ENCODE peak calls at places on chromosomes 13 and 19, in five cellular contexts. One of them, this sample, is unnamed. For H3K4me1, the result is how much of the 10 kb centered on the place peaks cover.

GRCh38 chr19:48745208-48745995 is 1.3 kb downstream of the IZUMO1 start:
- DNase-seq in body of pancreas: peak
- DNase-seq in IMR-90: peak
- DNase-seq in tibial nerve: peak
- DNase-seq in psoas muscle: peak
- DNase-seq in this sample: no peak

GRCh38 chr19:13022111-13022858 is 27.0 kb downstream of the NFIX start:
- DNase-seq in psoas muscle: peak
- DNase-seq in body of pancreas: no peak
- DNase-seq in IMR-90: peak
- DNase-seq in tibial nerve: no peak
- DNase-seq in this sample: peak

GRCh38 chr13:77213644-77214043 is 113.2 kb downstream of the MYCBP2 start:
- DNase-seq in IMR-90: peak
- DNase-seq in tibial nerve: no peak
- DNase-seq in body of pancreas: no peak
- DNase-seq in psoas muscle: no peak
- DNase-seq in this sample: no peak

GRCh38 chr19:13600091-13600490 is 93.8 kb upstream of the CACNA1A start:
- DNase-seq in tibial nerve: no peak
- DNase-seq in body of pancreas: no peak
- DNase-seq in IMR-90: no peak
- DNase-seq in psoas muscle: no peak
- DNase-seq in this sample: no peak

GRCh38 chr19:12656899-12657571 is 9.5 kb downstream of the MAN2B1 start:
- DNase-seq in tibial nerve: no peak
- DNase-seq in IMR-90: no peak
- DNase-seq in body of pancreas: no peak
- DNase-seq in psoas muscle: no peak
- DNase-seq in this sample: no peak

GRCh38 chr13:67228031-67228430 is 2.1 kb downstream of the PCDH9 start:
- DNase-seq in tibial nerve: no peak
- DNase-seq in psoas muscle: no peak
- DNase-seq in body of pancreas: no peak
- DNase-seq in IMR-90: no peak
- DNase-seq in this sample: no peak

GRCh38 chr13:45695198-45695730 is 6.9 kb upstream of the CBY2 start:
- DNase-seq in IMR-90: no peak
- DNase-seq in body of pancreas: no peak
- DNase-seq in psoas muscle: no peak
- DNase-seq in tibial nerve: no peak
- DNase-seq in this sample: no peak

GRCh38 chr13:75566658-75567057 is 17.1 kb downstream of the UCHL3 start:
- DNase-seq in tibial nerve: no peak
- DNase-seq in IMR-90: peak
- DNase-seq in body of pancreas: no peak
- DNase-seq in psoas muscle: no peak
- DNase-seq in this sample: no peak

GRCh38 chr13:74203576-74203975 is 69.4 kb upstream of the KLF12 start:
- DNase-seq in psoas muscle: no peak
- DNase-seq in body of pancreas: no peak
- DNase-seq in IMR-90: peak
- DNase-seq in tibial nerve: no peak
- DNase-seq in this sample: no peak

GRCh38 chr13:98305670-98306069 is 128.6 kb upstream of the RNF113B start:
- DNase-seq in body of pancreas: no peak
- DNase-seq in IMR-90: no peak
- DNase-seq in tibial nerve: no peak
- DNase-seq in psoas muscle: no peak
- DNase-seq in this sample: no peak

GRCh38 chr19:40449506-40449905 is 5.4 kb upstream of the SERTAD3 start:
- DNase-seq in tibial nerve: no peak
- DNase-seq in IMR-90: no peak
- DNase-seq in psoas muscle: no peak
- DNase-seq in body of pancreas: no peak
- DNase-seq in this sample: no peak

GRCh38 chr13:37929308-37929707 is 59.7 kb upstream of the TRPC4 start:
- DNase-seq in psoas muscle: no peak
- DNase-seq in tibial nerve: no peak
- DNase-seq in body of pancreas: no peak
- DNase-seq in IMR-90: no peak
- DNase-seq in this sample: no peak

GRCh38 chr19:40763963-40764362 is 11.4 kb upstream of the MIA start:
- DNase-seq in IMR-90: no peak
- DNase-seq in psoas muscle: no peak
- DNase-seq in body of pancreas: no peak
- DNase-seq in tibial nerve: no peak
- DNase-seq in this sample: no peak

GRCh38 chr13:94112227-94112626 is 367.3 kb downstream of the DCT start:
- DNase-seq in IMR-90: peak
- DNase-seq in psoas muscle: no peak
- DNase-seq in body of pancreas: peak
- DNase-seq in tibial nerve: peak
- DNase-seq in this sample: no peak

GRCh38 chr13:72643339-72643989 is 84.0 kb downstream of the MZT1 start:
- DNase-seq in tibial nerve: peak
- DNase-seq in psoas muscle: no peak
- DNase-seq in IMR-90: peak
- DNase-seq in body of pancreas: peak
- DNase-seq in this sample: peak

GRCh38 chr13:92143766-92144165 is 745.3 kb downstream of the GPC5 start:
- DNase-seq in psoas muscle: no peak
- DNase-seq in body of pancreas: no peak
- DNase-seq in tibial nerve: no peak
- DNase-seq in IMR-90: no peak
- DNase-seq in this sample: no peak

GRCh38 chr13:100490692-100491091 is 97.9 kb downstream of the GGACT start:
- DNase-seq in IMR-90: no peak
- DNase-seq in psoas muscle: no peak
- DNase-seq in body of pancreas: no peak
- DNase-seq in tibial nerve: no peak
- DNase-seq in this sample: no peak

GRCh38 chr13:45674908-45675307 is 27.2 kb upstream of the CBY2 start:
- DNase-seq in tibial nerve: no peak
- DNase-seq in psoas muscle: no peak
- DNase-seq in IMR-90: peak
- DNase-seq in body of pancreas: no peak
- DNase-seq in this sample: no peak

GRCh38 chr19:31339405-31339804 is 9.8 kb downstream of the TSHZ3 start:
- DNase-seq in tibial nerve: no peak
- DNase-seq in body of pancreas: no peak
- DNase-seq in IMR-90: no peak
- DNase-seq in psoas muscle: no peak
- DNase-seq in this sample: no peak

GRCh38 chr13:90568165-90568564 is 779.3 kb upstream of the MIR17HG start:
- DNase-seq in tibial nerve: no peak
- DNase-seq in IMR-90: no peak
- DNase-seq in psoas muscle: no peak
- DNase-seq in body of pancreas: no peak
- DNase-seq in this sample: no peak

GRCh38 chr13:44311011-44311481 is 62.6 kb upstream of the SERP2 start:
- DNase-seq in body of pancreas: no peak
- DNase-seq in IMR-90: peak
- DNase-seq in tibial nerve: no peak
- DNase-seq in psoas muscle: no peak
- DNase-seq in this sample: peak

GRCh38 chr13:48902421-48902820 is 73.3 kb upstream of the FNDC3A start:
- DNase-seq in psoas muscle: no peak
- DNase-seq in tibial nerve: no peak
- DNase-seq in body of pancreas: no peak
- DNase-seq in IMR-90: peak
- DNase-seq in this sample: no peak

GRCh38 chr19:19606021-19606420 is 12.5 kb downstream of the PBX4 start:
- DNase-seq in tibial nerve: no peak
- DNase-seq in IMR-90: peak
- DNase-seq in psoas muscle: no peak
- DNase-seq in body of pancreas: no peak
- DNase-seq in this sample: no peak

GRCh38 chr19:19600793-19601346 is 17.6 kb downstream of the PBX4 start:
- DNase-seq in psoas muscle: no peak
- DNase-seq in IMR-90: no peak
- DNase-seq in body of pancreas: no peak
- DNase-seq in tibial nerve: no peak
- DNase-seq in this sample: no peak

GRCh38 chr19:19602713-19603320 is 15.7 kb downstream of the PBX4 start:
- DNase-seq in IMR-90: no peak
- DNase-seq in tibial nerve: no peak
- DNase-seq in psoas muscle: no peak
- DNase-seq in body of pancreas: no peak
- DNase-seq in this sample: no peak

GRCh38 chr19:19599190-19599535 is 19.3 kb downstream of the PBX4 start:
- DNase-seq in tibial nerve: no peak
- DNase-seq in body of pancreas: no peak
- DNase-seq in IMR-90: no peak
- DNase-seq in psoas muscle: no peak
- DNase-seq in this sample: no peak

GRCh38 chr19:19602136-19602712 is 16.3 kb downstream of the PBX4 start:
- DNase-seq in psoas muscle: no peak
- DNase-seq in IMR-90: no peak
- DNase-seq in tibial nerve: no peak
- DNase-seq in body of pancreas: no peak
- DNase-seq in this sample: no peak
- H3K27ac ChIP-seq in psoas muscle: no peak
- H3K27ac ChIP-seq in IMR-90: no peak
- H3K27ac ChIP-seq in tibial nerve: no peak
- H3K27ac ChIP-seq in body of pancreas: no peak
- H3K27ac ChIP-seq in this sample: no peak

DNA sequence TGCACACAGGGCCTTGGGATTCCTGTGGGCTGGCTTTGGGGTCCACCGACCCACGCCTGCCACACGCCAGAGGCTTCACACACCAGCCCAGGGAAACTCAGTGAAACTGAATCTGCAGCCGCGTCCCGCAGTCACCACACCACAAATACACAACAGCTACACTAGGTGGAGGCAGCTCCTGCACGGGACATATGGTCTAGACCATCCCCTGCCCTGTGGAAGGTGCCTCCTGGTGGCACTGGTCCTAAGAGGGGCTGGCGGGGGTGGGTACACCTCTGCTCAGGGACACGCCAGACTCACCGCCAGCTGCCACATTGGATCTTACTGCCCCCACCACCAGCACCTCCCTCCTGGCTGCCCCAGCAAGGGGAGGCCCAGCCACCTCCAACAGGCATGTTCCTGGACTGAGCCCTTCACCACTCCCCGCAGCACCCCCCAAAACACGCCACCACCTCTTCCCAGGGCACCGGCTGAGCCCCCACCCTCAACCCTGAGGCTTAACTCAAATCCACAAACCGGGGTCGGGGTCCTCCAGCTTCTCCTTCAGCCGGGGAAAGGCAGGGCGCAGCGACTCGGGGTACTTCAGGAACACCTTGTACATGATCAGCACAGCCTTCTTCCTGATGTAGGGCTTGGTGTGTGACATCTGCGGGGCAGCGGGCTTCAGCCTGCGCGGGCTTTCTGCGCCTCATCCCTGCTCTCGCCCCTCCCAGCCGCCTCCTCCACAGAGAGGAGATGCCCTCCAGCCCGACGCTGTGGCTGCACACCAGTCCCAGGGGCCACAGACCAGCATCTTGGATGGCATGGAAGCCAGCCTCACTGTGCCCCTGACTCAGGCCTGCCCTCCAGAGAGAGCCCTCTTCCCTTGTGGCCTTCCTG is 21.2 kb downstream of the AP3D1 start:
- DNase-seq in psoas muscle: no peak
- DNase-seq in IMR-90: no peak
- DNase-seq in tibial nerve: no peak
- DNase-seq in body of pancreas: no peak
- DNase-seq in this sample: no peak
- H3K4me1 ChIP-seq in psoas muscle: under half
- H3K4me1 ChIP-seq in IMR-90: under half
- H3K4me1 ChIP-seq in tibial nerve: under half
- H3K4me1 ChIP-seq in body of pancreas: under half
- H3K4me1 ChIP-seq in this sample: under half

GRCh38 chr13:80871481-80871880 is 530.6 kb upstream of the SPRY2 start:
- DNase-seq in body of pancreas: no peak
- DNase-seq in IMR-90: no peak
- DNase-seq in tibial nerve: no peak
- DNase-seq in psoas muscle: no peak
- DNase-seq in this sample: no peak
- H3K27ac ChIP-seq in body of pancreas: no peak
- H3K27ac ChIP-seq in IMR-90: no peak
- H3K27ac ChIP-seq in tibial nerve: no peak
- H3K27ac ChIP-seq in psoas muscle: no peak
- H3K27ac ChIP-seq in this sample: no peak

GRCh38 chr19:5955638-5955935 is 22.4 kb downstream of the RANBP3 start:
- DNase-seq in tibial nerve: no peak
- DNase-seq in psoas muscle: no peak
- DNase-seq in IMR-90: peak
- DNase-seq in body of pancreas: no peak
- DNase-seq in this sample: no peak
- H3K4me1 ChIP-seq in tibial nerve: half or more
- H3K4me1 ChIP-seq in psoas muscle: half or more
- H3K4me1 ChIP-seq in IMR-90: half or more
- H3K4me1 ChIP-seq in body of pancreas: half or more
- H3K4me1 ChIP-seq in this sample: half or more

DNA sequence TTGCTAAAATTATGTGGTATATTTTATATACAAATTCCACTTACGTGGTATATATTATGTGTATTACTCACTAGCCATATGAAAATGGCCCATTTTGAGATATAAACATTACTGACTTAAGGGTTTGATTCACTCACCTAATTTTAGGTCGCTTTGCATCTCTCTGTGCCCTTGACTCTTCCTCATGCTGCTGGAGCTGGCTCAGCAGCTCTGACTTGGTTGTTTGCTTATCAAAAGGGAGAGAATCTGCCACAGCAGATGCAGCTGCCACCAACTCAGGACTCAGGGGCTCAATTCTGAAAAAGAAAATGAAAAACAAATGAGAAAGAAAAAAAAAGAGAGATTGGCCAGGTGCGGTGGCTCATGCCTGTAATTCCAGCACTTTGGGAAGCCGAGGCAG is 12.2 kb downstream of the MRPS31 start:
- DNase-seq in IMR-90: peak
- DNase-seq in psoas muscle: no peak
- DNase-seq in tibial nerve: no peak
- DNase-seq in body of pancreas: no peak
- DNase-seq in this sample: no peak
- H3K27ac ChIP-seq in IMR-90: no peak
- H3K27ac ChIP-seq in psoas muscle: no peak
- H3K27ac ChIP-seq in tibial nerve: no peak
- H3K27ac ChIP-seq in body of pancreas: no peak
- H3K27ac ChIP-seq in this sample: no peak

GRCh38 chr13:40966298-40966697 is 52.8 kb downstream of the ELF1 start:
- DNase-seq in IMR-90: no peak
- DNase-seq in psoas muscle: no peak
- DNase-seq in tibial nerve: no peak
- DNase-seq in body of pancreas: no peak
- DNase-seq in this sample: no peak
- H3K4me1 ChIP-seq in IMR-90: under half
- H3K4me1 ChIP-seq in psoas muscle: under half
- H3K4me1 ChIP-seq in tibial nerve: under half
- H3K4me1 ChIP-seq in body of pancreas: half or more
- H3K4me1 ChIP-seq in this sample: half or more